ENCODE peak calls at places on chromosomes 5 and 9, in four cellular contexts. V, Q, M and R are unnamed samples. For H3K36me3, the result is how much of the 10 kb centered on the place peaks cover.

GRCh38 chr5:89946514-89946913 is 463.0 kb downstream of the CETN3 start:
- ATAC-seq in M (no peak), V (no peak), Q (no peak), R (no peak)

GRCh38 chr5:150488519-150489357 is 19.2 kb upstream of the NDST1 start:
- ATAC-seq in Q (peak), V (peak), M (peak), R (peak)

GRCh38 chr9:37549527-37549926 is 26.7 kb downstream of the FBXO10 start:
- ATAC-seq in V (no peak), Q (no peak), M (no peak), R (no peak)

GRCh38 chr9:33506626-33507370 is 17.3 kb upstream of the ANKRD18B start:
- ATAC-seq in V (peak), Q (peak), M (peak), R (no peak)

GRCh38 chr5:66856041-66856805 is 260.0 kb downstream of the MAST4 start:
- ATAC-seq in V (no peak), Q (no peak), M (no peak), R (no peak)

GRCh38 chr5:143652104-143652700 is 159.8 kb upstream of the HMHB1 start:
- ATAC-seq in V (no peak), M (no peak), Q (no peak), R (no peak)

GRCh38 chr9:35650341-35651158 is at the start of gene SIT1:
- ATAC-seq in V (no peak), Q (no peak), M (no peak), R (no peak)

GRCh38 chr9:92484563-92484962 is 2.3 kb upstream of the ASPN start:
- ATAC-seq in Q (no peak), M (no peak), V (no peak), R (no peak)

GRCh38 chr9:130219661-130220081 is 45.9 kb upstream of the HMCN2 start:
- ATAC-seq in M (no peak), Q (no peak), V (no peak), R (no peak)

GRCh38 chr9:128190516-128191405 is 611 bp downstream of the CIZ1 start:
- ATAC-seq in V (no peak), M (peak), Q (peak), R (peak)

GRCh38 chr5:136058031-136058971 is 29.5 kb downstream of the TGFBI start:
- ATAC-seq in Q (peak), V (peak), M (peak), R (peak)

GRCh38 chr5:111063709-111064322 is 7.7 kb upstream of the TSLP start:
- ATAC-seq in M (no peak), V (no peak), Q (peak), R (no peak)

GRCh38 chr5:132611965-132612364 is 46.0 kb upstream of the IL13 start:
- ATAC-seq in Q (no peak), M (no peak), V (no peak), R (no peak)

GRCh38 chr9:126690431-126691051 is 76.8 kb downstream of the LMX1B start:
- ATAC-seq in M (peak), Q (peak), V (no peak), R (no peak)

GRCh38 chr9:126684965-126685465 is 71.3 kb downstream of the LMX1B start:
- ATAC-seq in Q (no peak), M (no peak), V (no peak), R (no peak)

GRCh38 chr9:126688617-126689016 is 74.9 kb downstream of the LMX1B start:
- ATAC-seq in Q (no peak), M (no peak), V (no peak), R (no peak)

GRCh38 chr9:126689027-126689825 is 75.5 kb downstream of the LMX1B start:
- ATAC-seq in V (no peak), Q (no peak), M (no peak), R (no peak)

DNA sequence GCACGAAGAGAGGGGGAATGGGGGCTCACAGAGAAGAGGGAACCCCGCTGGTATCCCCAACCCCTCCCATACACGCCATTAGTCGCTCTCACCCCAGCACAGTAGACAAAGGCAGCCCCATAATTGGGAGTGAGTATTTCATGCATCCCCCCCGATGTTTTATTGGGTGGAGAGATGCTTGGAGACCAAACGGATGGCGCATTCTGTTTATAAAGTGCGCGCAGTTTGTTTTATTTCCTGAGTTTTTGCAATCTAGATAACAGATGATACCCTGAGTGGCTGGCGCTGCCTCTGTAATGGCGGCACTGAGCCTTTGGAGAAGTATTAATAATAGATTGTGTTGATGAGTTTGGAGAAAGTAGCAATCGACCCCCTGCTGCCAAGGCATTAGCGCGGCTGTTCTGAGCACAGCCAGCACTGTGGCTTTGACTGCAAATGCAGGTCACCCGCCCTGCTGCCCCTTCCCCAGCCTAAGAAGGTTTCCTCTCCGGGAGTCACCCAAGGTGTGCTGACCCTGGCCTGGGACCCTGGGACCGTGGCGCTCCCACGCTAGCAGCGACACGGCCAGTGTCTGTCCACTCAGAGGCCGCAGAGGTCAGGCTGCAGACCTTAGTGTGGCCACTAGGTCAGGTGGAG is 74.3 kb downstream of the LMX1B start:
- ATAC-seq in V (no peak), M (no peak), Q (no peak), R (no peak)
- H3K36me3 ChIP-seq in V (under half), M (under half), Q (under half), R (under half)

GRCh38 chr5:33992864-33993263 is 8.4 kb upstream of the SLC45A2 start:
- ATAC-seq in M (no peak), Q (no peak), V (no peak), R (no peak)

GRCh38 chr5:33997331-33997983 is 10.4 kb downstream of the AMACR start:
- ATAC-seq in Q (peak), M (peak), V (peak), R (peak)

GRCh38 chr5:33999986-34000385 is 7.9 kb downstream of the AMACR start:
- ATAC-seq in Q (no peak), V (no peak), M (no peak), R (no peak)

GRCh38 chr5:33994845-33995244 is 10.4 kb upstream of the SLC45A2 start:
- ATAC-seq in V (no peak), Q (peak), M (peak), R (no peak)
- TF ChIP-seq CTCF in V (no peak), Q (peak), M (peak), R (no peak)

DNA sequence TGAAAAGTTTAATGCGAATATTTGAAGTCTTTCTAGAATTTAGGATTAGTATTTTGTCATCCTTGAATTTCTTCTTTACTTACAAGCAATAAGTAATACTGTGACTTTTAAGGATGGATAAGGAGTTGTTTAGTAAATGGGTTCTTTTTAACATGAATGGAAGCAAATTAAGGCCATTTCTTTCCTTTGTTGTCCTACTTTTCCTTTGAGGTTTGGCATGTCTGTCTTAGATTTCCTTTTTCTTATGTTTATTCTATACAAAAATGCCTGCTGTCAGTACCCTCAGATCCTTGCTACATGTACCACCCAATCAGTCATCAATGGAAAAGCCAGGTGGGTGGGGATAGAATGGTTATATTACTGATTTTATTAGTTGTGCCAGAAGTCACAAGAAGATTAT is 10.2 kb downstream of the STX17 start:
- ATAC-seq in M (no peak), Q (no peak), V (no peak), R (no peak)
- H3K36me3 ChIP-seq in M (under half), Q (under half), V (under half), R (under half)

DNA sequence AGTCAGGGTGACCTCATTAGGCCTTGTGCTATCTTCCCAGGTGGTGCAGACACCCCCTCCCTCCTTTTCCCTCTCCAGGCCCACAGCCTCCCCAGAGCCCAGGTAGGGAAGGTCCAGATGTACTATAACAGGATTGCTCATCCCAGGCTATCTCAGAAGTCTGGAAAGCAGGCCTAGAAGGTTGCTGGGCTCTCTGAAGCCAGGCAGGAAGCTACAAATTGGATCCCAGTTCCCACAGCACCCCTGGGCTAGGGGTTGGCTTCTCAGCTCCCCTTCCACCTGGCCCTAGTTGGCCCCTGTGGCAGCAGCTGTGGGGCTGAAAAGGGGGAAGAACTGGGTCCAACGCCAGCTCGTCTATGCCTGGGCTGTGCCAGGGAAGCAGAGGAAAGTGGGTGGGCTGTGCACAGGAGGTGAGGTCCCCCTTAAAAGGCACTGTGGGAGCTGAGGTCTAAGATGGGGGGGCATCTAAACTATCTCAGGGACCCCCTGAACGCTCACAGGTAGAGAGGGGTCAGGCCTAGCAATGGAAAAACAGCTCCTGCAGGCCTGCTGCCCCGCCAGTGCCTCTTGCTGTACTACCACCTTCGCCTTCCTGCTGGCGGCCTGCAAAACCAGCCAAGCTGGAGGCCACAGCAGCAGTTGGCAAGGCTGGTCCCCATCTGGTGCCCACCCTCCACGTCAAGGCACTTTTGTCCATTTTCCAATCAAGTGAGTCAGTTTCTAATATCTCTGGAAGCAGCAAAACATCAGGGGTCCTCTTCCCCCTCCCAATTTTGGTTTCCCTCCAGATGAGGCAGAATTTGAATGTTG is 13.3 kb upstream of the PSMD5 start:
- ATAC-seq in V (no peak), M (no peak), Q (no peak), R (no peak)
- TF ChIP-seq CTCF in V (no peak), M (no peak), Q (no peak), R (no peak)

GRCh38 chr9:2036844-2037243 is 21.7 kb downstream of the SMARCA2 start:
- ATAC-seq in M (peak), Q (no peak), V (no peak), R (no peak)
- H3K36me3 ChIP-seq in M (under half), Q (under half), V (under half), R (under half)

GRCh38 chr5:148687427-148687826 is 33.1 kb upstream of the HTR4 start:
- ATAC-seq in Q (peak), V (no peak), M (peak), R (no peak)
- TF ChIP-seq CTCF in Q (peak), V (no peak), M (peak), R (no peak)